ENCODE peak calls at places on chromosomes 4 and X, in eight cellular contexts. R is cardiac fibroblast, Q is HCT116, Z is hepatocyte, G is progenitor cell of endocrine pancreas, T is astrocyte, Y is lower lobe of right lung, U is tibial artery. V is an unnamed sample.

GRCh38 chrX:68045008-68045577 is 388.2 kb downstream of the OPHN1 start:
- DNase-seq in Y (no peak), Z (no peak), R (no peak), Q (no peak), U (no peak), T (peak), G (no peak), V (no peak)

GRCh38 chr4:185143596-185143969 is 517 bp downstream of the SLC25A4 start:
- DNase-seq in G (no peak), T (peak), U (peak), Z (peak), R (no peak), Y (peak), Q (no peak), V (peak)

GRCh38 chrX:12844319-12844718 is 22.6 kb upstream of the TLR7 start:
- DNase-seq in G (no peak), Z (no peak), T (no peak), Y (no peak), R (no peak), U (no peak), Q (no peak), V (no peak)

GRCh38 chr4:55545681-55546632 is 752 bp downstream of the CLOCK start:
- DNase-seq in Z (peak), Q (peak), U (peak), Y (peak), G (peak), T (peak), R (peak), V (peak)

GRCh38 chr4:148312996-148313490 is 129.2 kb downstream of the NR3C2 start:
- DNase-seq in Y (no peak), Q (no peak), G (no peak), T (no peak), R (no peak), Z (no peak), U (no peak), V (no peak)

GRCh38 chr4:85701881-85702321 is 227.0 kb downstream of the ARHGAP24 start:
- DNase-seq in Q (no peak), Z (no peak), G (no peak), Y (no peak), R (no peak), T (no peak), U (no peak), V (no peak)

GRCh38 chrX:81120936-81121351 is 80.8 kb downstream of the HMGN5 start:
- DNase-seq in Z (peak), T (peak), G (no peak), Y (peak), R (peak), U (peak), Q (no peak), V (no peak)

GRCh38 chrX:119266364-119266995 is 30.4 kb downstream of the PGRMC1 start:
- DNase-seq in T (no peak), U (no peak), Z (peak), Q (peak), Y (no peak), R (peak), G (no peak), V (peak)

GRCh38 chrX:69313622-69314290 is 148.5 kb upstream of the PJA1 start:
- DNase-seq in Q (no peak), U (no peak), R (no peak), G (no peak), Y (no peak), Z (no peak), T (no peak), V (no peak)

GRCh38 chr4:29082684-29083083 is 1637.5 kb upstream of the PCDH7 start:
- DNase-seq in U (no peak), T (no peak), Y (no peak), Q (no peak), Z (no peak), G (no peak), R (no peak), V (no peak)

GRCh38 chr4:29079260-29079659 is 1640.9 kb upstream of the PCDH7 start:
- DNase-seq in R (no peak), Y (no peak), Z (no peak), Q (no peak), U (no peak), G (no peak), T (no peak), V (no peak)

GRCh38 chr4:29085748-29086147 is 1634.4 kb upstream of the PCDH7 start:
- DNase-seq in T (no peak), G (no peak), R (no peak), Z (no peak), Y (no peak), U (no peak), Q (no peak), V (no peak)

DNA sequence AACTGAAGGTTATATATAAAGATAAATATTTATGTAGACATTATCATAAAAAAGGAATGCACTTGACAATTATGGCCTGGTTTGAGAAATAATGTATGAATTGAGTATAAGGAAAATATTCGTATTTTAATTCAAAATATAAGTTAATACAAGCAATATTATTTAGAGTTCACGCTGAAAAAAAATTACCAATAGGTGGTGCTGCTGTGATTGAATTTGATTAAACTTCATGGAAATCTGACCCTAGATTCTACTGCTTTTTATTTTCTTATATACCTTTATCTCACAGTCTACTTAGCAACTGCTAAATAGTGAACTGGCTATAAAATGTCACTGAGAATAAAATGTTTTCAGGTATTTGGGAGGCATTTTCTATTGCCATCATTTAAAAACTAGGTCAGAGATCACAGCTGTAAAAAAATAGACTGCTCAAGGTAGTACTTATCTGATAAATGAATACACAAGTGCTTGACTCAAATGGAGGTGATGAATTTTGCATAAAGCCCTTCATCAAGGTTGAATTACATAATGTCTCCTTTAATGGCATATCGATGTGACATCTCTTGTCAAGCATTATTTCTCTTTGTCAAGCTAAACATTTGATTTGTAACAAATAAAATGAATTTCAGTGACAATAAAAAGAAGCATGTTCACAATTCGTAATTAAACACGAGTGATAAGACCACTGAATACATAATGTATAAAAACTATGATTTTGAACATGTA is 1638.8 kb upstream of the PCDH7 start:
- DNase-seq in Z (peak), T (no peak), Q (peak), U (no peak), Y (no peak), R (peak), G (no peak), V (no peak)
- TF ChIP-seq CTCF in Z (peak), T (no peak), Q (peak), U (no peak), Y (no peak), R (no peak), G (no peak), V (peak)

GRCh38 chrX:48968377-48968776 is 3.3 kb downstream of the KCND1 start:
- DNase-seq in R (no peak), T (no peak), Z (no peak), Q (no peak), U (no peak), Y (no peak), G (no peak), V (no peak)
- TF ChIP-seq CTCF in R (no peak), T (no peak), Z (no peak), Q (no peak), U (no peak), Y (no peak), G (no peak), V (no peak)

GRCh38 chr4:176340871-176341685 is 21.3 kb downstream of the SPCS3 start:
- DNase-seq in U (no peak), Z (peak), Q (no peak), G (no peak), R (peak), Y (no peak), T (no peak), V (no peak)
- TF ChIP-seq CTCF in U (peak), Z (peak), Q (peak), G (peak), R (peak), Y (peak), T (peak), V (peak)

GRCh38 chr4:116020141-116020722 is 906.8 kb upstream of the NDST4 start:
- DNase-seq in Q (peak), U (no peak), Y (no peak), G (no peak), T (no peak), Z (no peak), R (no peak), V (no peak)
- TF ChIP-seq CTCF in Q (no peak), U (no peak), Y (no peak), G (no peak), T (no peak), Z (no peak), R (no peak), V (no peak)

DNA sequence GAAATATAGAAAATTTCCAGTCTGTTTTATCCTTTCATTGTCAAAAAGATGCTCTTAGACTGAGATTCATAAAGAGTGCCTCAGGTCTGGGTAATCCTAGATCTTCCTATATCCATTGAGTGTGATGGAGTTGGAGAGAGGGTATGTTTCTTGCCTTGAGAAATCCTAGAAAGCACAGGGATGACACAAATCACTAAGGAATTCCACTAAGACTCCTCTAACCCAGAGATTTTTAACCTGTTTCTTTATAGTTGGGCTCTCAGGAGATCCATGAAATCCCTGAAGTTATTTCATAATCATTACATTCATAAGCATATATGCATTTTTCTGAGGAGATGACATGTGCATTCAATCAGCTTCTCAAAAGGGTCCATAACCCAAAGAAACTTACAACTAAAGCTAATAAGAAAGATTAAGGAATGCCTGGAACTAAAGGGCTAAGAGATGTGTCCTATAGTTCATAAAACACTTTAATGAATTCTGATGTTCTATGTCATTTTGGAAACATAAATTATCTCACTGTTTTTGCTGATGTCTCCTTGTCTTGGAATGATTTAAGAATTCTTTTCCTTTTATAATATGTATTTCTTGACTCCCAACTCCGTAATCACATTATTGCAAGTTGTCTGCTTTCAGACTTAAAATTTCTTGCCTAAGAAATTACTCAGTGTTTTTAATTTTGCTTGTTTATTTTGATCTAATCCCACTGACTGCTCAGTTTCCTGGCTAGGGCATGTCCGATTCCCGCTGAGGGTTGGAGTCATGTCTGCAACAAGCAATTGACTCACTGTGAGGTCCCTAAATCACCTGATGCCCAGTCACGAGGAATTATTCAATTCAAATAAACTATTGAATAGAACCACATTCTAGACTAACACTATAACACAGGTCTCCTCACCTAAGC is 2.8 kb upstream of the AMTN start:
- DNase-seq in T (peak), G (no peak), U (no peak), Z (no peak), R (no peak), Y (no peak), Q (no peak), V (no peak)
- TF ChIP-seq CTCF in T (no peak), G (no peak), U (no peak), Z (no peak), R (no peak), Y (no peak), Q (no peak), V (no peak)

GRCh38 chr4:40140206-40140605 is 56.6 kb upstream of the RHOH start:
- DNase-seq in Q (no peak), R (peak), G (no peak), T (peak), U (no peak), Y (no peak), Z (no peak), V (no peak)
- TF ChIP-seq CTCF in Q (no peak), R (no peak), G (no peak), T (no peak), U (no peak), Y (no peak), Z (no peak), V (no peak)

DNA sequence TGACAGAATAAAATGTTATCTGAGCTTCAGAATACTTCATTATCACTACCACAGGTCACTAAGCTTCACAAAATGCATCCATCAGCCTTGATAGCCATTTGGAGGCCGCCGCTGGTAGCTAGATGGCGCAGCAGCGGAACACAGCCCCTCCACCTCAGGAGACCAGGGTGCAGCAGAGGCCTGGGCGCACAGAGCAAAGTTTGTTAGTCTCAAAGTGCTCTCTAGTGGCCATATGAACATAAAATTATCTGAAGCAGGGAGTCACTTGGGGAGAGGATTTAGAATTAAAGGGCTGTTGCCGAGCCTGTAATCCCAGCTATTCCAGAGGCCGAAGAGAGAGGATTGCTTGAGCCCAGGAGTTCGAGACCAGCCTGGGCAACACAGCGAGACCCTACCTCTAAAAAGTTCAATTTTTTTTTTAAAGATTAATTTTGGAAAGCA is 8.1 kb upstream of the DCTD start:
- DNase-seq in Y (peak), T (peak), G (peak), U (peak), R (peak), Q (peak), Z (peak), V (peak)
- TF ChIP-seq CTCF in Y (peak), T (peak), G (peak), U (peak), R (peak), Q (peak), Z (peak), V (peak)

DNA sequence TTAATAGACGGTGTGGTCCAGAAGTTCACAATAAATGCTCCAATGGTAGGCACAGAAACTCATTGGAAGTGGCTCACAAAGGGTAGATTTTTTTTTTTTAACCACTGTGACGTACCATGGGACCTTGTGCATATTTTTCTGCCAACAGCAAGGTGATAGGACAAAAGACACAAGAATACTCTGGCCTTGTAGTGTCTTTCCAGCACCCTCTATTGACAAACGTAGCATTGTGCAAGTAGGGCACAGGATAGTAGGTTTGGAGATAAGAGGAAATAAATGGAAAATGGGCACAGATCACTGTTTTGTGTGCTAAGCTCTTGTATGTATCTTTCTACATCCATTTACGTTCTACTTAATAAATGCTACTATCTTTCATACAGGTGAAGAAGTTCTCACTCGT is 2054.9 kb downstream of the PCDH7 start:
- DNase-seq in T (no peak), Y (no peak), U (no peak), R (peak), G (no peak), Z (peak), Q (peak), V (peak)
- TF ChIP-seq CTCF in T (peak), Y (peak), U (no peak), R (no peak), G (peak), Z (peak), Q (peak), V (peak)

DNA sequence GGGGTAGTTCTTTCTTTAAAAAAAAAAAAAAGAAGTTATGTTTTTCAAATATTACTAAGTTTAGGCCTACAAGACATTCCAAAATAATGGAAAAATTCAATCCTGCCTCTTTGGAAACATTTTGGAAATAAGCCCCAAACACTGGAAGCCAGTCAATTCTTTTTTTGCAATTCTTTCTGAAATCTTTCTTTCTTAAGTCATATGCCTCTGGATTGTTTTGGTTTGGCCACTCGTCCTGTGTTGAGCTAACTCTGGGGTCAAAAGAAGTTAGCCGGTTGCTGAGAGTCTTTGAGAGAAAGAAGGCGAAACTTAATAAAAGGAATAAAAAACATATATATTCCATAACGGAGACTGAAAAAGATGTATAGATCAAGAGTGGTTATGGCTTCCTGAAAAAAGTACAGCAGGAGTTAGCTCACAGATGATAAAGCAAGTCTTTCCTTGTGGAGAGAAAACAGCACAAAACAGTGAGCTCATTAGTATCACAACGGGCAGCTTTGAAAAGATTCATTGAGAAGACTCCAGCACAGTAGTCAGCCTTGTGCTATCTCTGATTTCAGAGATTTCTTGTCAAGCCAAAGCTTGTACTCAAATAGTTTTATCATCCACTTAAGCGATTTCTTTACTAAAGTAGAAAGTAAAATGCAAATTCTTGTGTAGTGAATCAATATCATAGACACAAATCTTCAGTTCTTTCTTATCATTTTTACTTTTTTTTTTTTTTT is 64.8 kb downstream of the PLS3 start:
- DNase-seq in G (no peak), Z (no peak), Q (no peak), T (peak), R (peak), Y (no peak), U (no peak), V (no peak)
- TF ChIP-seq CTCF in G (no peak), Z (no peak), Q (no peak), T (no peak), R (no peak), Y (no peak), U (no peak), V (no peak)

DNA sequence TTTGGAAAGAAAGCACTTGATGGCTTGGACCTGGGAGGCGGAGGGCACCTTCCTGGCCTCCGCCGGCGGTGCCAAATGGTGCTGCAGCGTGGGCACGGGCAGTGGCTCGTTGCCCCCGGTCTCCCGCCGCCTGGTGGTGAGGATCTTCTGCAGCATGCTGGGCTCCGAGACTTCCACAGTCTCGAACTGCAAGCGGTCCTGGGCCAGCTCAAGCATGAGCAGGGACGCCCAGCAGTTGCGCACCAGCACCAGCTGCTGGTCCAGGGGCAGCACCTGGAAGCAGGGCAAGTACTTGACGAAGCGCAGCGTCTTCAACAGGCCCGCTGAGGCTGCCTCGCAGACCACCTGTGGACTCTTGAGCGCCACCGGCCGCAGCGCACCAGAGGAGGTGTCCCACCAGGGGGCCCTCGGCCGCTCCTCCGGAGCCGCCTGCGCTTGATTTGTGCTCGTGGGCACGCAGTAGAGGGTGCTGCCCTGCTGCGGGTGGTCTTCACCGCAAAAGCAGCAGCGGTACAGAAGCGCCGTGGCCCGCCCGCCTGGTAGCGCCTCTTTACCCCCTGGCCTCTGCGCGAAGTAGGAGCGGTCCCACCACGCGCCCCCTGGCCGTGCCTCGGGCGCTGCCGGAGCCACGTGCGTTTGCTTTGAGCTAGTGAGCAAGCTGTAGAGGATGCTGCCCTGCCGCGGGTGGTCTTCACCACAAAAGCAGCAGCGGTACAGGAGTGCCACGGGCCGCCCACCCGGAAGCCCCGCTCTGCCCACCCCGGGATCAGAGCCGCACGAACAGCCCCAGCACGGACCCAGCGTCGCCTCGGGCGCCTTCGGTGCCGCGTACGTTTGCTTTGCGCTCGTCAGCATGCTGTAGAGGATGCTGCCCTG is 689 bp downstream of the NR0B1 start:
- DNase-seq in T (no peak), Q (no peak), Y (peak), Z (peak), G (peak), U (no peak), R (peak), V (no peak)
- TF ChIP-seq CTCF in T (no peak), Q (no peak), Y (no peak), Z (peak), G (peak), U (no peak), R (peak), V (no peak)